ENCODE peak calls at places on chromosomes 6 and 20, in five cellular contexts. One of them, this sample, is unnamed.

GRCh38 chr6:42831237-42831636 is 48.2 kb upstream of the RPL7L1 start:
- DNase-seq in GM12878: no peak
- DNase-seq in HepG2: no peak
- DNase-seq in NT2/D1: no peak
- DNase-seq in H1: no peak
- DNase-seq in this sample: no peak

GRCh38 chr20:61832181-61832580 is 233.5 kb downstream of the TAF4 start:
- DNase-seq in GM12878: no peak
- DNase-seq in NT2/D1: no peak
- DNase-seq in H1: no peak
- DNase-seq in HepG2: no peak
- DNase-seq in this sample: no peak

GRCh38 chr6:140572867-140573266 is 1198.4 kb upstream of the CITED2 start:
- DNase-seq in HepG2: no peak
- DNase-seq in GM12878: no peak
- DNase-seq in H1: no peak
- DNase-seq in NT2/D1: no peak
- DNase-seq in this sample: no peak

GRCh38 chr6:74222768-74223321 is 526.8 kb downstream of the CD109 start:
- DNase-seq in H1: peak
- DNase-seq in HepG2: no peak
- DNase-seq in GM12878: no peak
- DNase-seq in NT2/D1: peak
- DNase-seq in this sample: no peak

GRCh38 chr6:35298625-35299140 is 1.1 kb downstream of the DEF6 start:
- DNase-seq in HepG2: no peak
- DNase-seq in H1: no peak
- DNase-seq in NT2/D1: no peak
- DNase-seq in GM12878: no peak
- DNase-seq in this sample: no peak

GRCh38 chr20:19952392-19952791 is 64.8 kb upstream of the NAA20 start:
- DNase-seq in GM12878: no peak
- DNase-seq in H1: no peak
- DNase-seq in HepG2: no peak
- DNase-seq in NT2/D1: no peak
- DNase-seq in this sample: no peak

GRCh38 chr20:54255157-54255556 is 47.3 kb downstream of the PFDN4 start:
- DNase-seq in H1: no peak
- DNase-seq in NT2/D1: no peak
- DNase-seq in GM12878: no peak
- DNase-seq in HepG2: no peak
- DNase-seq in this sample: no peak

GRCh38 chr20:22575087-22575721 is 9.2 kb downstream of the FOXA2 start:
- DNase-seq in GM12878: no peak
- DNase-seq in NT2/D1: no peak
- DNase-seq in HepG2: peak
- DNase-seq in H1: no peak
- DNase-seq in this sample: no peak

GRCh38 chr6:76790045-76790796 is 673.1 kb downstream of the HTR1B start:
- DNase-seq in HepG2: peak
- DNase-seq in H1: no peak
- DNase-seq in GM12878: no peak
- DNase-seq in NT2/D1: no peak
- DNase-seq in this sample: no peak

GRCh38 chr20:11608736-11609135 is 309.0 kb upstream of the BTBD3 start:
- DNase-seq in HepG2: no peak
- DNase-seq in GM12878: no peak
- DNase-seq in NT2/D1: no peak
- DNase-seq in H1: no peak
- DNase-seq in this sample: no peak

GRCh38 chr6:56490994-56491393 is 151.7 kb downstream of the DST start:
- DNase-seq in HepG2: no peak
- DNase-seq in H1: no peak
- DNase-seq in GM12878: no peak
- DNase-seq in NT2/D1: no peak
- DNase-seq in this sample: no peak

GRCh38 chr6:101851911-101852310 is 458.4 kb downstream of the GRIK2 start:
- DNase-seq in HepG2: no peak
- DNase-seq in NT2/D1: no peak
- DNase-seq in GM12878: no peak
- DNase-seq in H1: no peak
- DNase-seq in this sample: no peak

DNA sequence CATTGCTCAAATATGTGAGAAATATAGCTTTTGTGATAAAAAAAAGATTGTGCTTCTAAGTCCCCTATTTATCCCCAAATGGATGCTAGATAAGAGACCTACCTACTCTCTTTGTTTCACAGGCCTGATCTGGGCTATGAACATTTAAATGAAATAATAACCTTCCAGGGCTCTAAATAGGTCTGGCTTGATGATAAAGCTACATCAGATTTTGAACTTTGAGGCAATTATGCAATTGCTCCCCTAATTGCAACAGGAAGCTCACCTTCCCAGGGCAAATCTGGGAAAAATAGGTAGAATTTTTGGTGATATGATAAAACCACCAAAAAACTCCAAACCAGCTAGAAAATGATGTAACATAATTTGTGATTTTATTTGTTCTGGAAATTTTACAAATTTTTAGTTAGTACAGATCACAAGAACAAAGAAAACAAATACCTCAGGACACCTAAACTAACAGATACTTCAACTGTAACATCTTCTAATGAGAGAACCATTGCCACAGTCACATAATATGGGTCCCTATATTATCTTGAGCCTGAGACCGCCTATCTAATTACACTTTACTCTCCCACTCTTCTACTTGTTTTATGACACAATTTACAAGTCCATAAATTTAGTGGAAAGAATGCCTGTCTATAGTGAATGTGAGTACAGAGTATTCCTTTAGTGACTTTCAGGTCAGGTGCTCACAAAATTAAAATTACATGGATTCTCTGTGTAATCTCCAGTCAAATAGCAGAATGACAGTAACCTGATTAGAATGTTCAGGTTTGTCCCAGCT is 624.3 kb downstream of the PKHD1 start:
- DNase-seq in GM12878: no peak
- DNase-seq in HepG2: no peak
- DNase-seq in H1: no peak
- DNase-seq in NT2/D1: no peak
- DNase-seq in this sample: no peak
- TF ChIP-seq SUZ12 in GM12878: no peak
- TF ChIP-seq SUZ12 in HepG2: no peak
- TF ChIP-seq SUZ12 in H1: no peak
- TF ChIP-seq SUZ12 in NT2/D1: no peak
- TF ChIP-seq SUZ12 in this sample: no peak

GRCh38 chr6:127073222-127073621 is 45.2 kb upstream of the RSPO3 start:
- DNase-seq in H1: no peak
- DNase-seq in NT2/D1: no peak
- DNase-seq in HepG2: no peak
- DNase-seq in GM12878: no peak
- DNase-seq in this sample: no peak
- TF ChIP-seq SUZ12 in H1: no peak
- TF ChIP-seq SUZ12 in NT2/D1: no peak
- TF ChIP-seq SUZ12 in HepG2: no peak
- TF ChIP-seq SUZ12 in GM12878: no peak
- TF ChIP-seq SUZ12 in this sample: no peak

DNA sequence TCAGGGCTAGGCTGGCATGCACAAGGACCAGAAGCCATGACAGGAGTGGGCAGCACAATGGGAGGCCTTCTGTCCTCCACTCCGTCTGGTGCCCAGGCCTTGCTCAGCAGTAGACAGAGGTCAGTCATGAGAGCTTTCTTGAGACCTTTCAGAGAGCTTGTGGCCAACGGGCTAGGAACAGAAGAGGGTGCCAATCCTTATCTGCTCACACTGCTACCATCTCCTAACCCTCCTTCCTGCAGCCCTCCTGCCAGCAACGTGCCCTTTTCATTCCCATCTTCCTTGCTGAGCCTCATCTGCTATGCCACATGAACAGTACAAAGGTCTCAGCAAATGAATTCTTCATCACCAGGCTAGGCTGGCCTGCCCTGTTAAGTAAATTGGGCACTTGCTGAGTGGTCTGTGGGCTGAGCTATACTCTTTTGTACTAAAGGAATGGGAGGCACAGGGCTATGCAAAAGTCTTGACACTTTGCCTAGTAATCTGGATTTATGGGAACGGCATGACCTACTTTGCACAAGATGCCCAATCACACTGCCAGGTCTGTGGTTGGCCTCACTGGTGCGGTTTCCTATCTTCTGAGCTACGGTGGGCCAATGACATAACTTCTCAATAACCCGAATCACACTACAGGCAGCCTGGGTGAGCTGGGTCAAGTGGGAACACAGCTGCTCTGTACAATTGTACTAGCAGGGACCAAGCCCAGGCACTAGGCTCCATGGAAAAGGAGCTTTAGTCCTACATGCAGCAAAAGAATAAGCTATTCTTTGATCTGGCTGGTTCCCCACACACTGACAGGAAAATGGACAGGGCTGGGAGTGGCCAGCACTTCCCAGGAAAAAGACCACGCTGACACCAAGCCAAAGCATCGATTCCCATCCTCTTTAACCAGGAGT is 47.8 kb downstream of the ELOVL5 start:
- DNase-seq in NT2/D1: no peak
- DNase-seq in GM12878: no peak
- DNase-seq in HepG2: peak
- DNase-seq in H1: no peak
- DNase-seq in this sample: no peak
- TF ChIP-seq SUZ12 in NT2/D1: no peak
- TF ChIP-seq SUZ12 in GM12878: no peak
- TF ChIP-seq SUZ12 in HepG2: no peak
- TF ChIP-seq SUZ12 in H1: no peak
- TF ChIP-seq SUZ12 in this sample: no peak

DNA sequence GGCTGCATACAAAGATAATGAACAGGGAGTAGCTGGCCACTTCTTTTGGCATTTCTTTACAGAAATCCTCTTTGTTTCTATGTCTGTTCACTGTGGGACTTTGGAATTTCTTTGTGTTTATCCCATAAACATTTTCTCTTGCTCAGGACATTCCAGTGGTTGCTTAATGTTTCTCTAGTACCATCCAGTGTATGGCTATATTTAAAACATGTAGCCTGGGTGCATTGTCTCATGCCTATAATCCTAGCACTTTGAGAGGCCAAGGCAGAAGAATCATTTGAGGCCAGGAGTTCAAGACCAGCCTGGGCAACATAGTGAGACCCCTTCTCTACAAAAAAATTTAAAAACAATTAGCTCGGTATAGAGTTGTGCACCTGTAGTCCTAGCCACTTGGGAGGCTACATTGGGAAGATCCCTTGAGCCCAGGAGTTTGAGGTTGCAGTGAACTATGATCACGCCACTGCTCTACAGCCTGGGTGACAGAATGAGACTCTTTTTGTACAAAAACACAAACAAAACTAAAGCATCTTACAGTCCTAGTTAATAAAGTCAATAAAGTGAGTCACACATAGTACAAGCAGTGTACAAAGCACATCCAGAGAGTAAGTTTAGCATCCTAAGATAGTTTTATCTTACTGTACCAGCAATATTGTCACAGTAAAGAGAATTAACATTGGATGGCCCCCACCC is 63.3 kb downstream of the ZFAND3 start:
- DNase-seq in GM12878: no peak
- DNase-seq in H1: no peak
- DNase-seq in NT2/D1: no peak
- DNase-seq in HepG2: peak
- DNase-seq in this sample: no peak
- TF ChIP-seq SUZ12 in GM12878: no peak
- TF ChIP-seq SUZ12 in H1: no peak
- TF ChIP-seq SUZ12 in NT2/D1: no peak
- TF ChIP-seq SUZ12 in HepG2: no peak
- TF ChIP-seq SUZ12 in this sample: no peak

GRCh38 chr6:113103618-113104390 is 753.3 kb upstream of the MARCKS start:
- DNase-seq in NT2/D1: no peak
- DNase-seq in GM12878: no peak
- DNase-seq in HepG2: no peak
- DNase-seq in H1: no peak
- DNase-seq in this sample: peak

GRCh38 chr6:113110211-113110610 is 746.9 kb upstream of the MARCKS start:
- DNase-seq in H1: no peak
- DNase-seq in HepG2: no peak
- DNase-seq in GM12878: no peak
- DNase-seq in NT2/D1: no peak
- DNase-seq in this sample: no peak

GRCh38 chr6:113102761-113103160 is 754.4 kb upstream of the MARCKS start:
- DNase-seq in NT2/D1: no peak
- DNase-seq in H1: no peak
- DNase-seq in GM12878: no peak
- DNase-seq in HepG2: no peak
- DNase-seq in this sample: no peak

DNA sequence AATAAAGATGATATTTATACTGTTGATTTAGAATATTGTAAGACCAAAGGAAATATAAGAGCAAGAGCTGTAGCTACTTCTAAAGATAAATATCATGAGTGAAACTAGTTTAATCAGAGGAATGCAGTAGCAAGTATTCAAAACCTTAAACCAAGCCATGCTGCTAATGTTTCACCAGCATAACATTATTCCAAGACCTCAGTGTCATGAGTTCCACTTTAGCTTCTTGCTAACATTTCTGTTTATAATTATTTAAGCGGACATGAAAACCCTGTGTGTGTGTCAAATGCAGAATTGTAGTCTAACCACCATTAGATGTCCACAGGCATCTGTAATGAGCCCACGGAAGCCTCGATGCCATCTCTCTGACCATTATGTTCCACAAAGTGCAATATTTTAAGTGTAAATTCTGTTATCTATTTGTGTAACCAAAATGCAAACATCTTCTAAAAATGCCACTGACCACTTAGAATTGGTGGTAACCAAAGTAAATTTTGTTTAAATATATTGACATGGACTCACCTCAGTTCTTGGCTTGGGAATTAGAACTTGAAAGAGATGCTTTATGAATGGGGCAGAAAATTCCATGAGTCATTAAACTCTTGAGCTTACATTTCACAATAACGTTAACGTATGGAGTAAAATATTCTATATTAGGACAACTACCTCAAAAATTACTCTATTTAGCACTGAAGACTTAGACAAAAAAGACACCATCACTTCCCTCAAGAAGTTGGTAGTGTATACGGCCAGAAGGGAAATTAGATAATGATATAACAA is 752.4 kb upstream of the MARCKS start:
- DNase-seq in HepG2: no peak
- DNase-seq in NT2/D1: no peak
- DNase-seq in H1: no peak
- DNase-seq in GM12878: no peak
- DNase-seq in this sample: no peak
- TF ChIP-seq SUZ12 in HepG2: no peak
- TF ChIP-seq SUZ12 in NT2/D1: no peak
- TF ChIP-seq SUZ12 in H1: no peak
- TF ChIP-seq SUZ12 in GM12878: no peak
- TF ChIP-seq SUZ12 in this sample: no peak

GRCh38 chr6:37311666-37312473 is 41.9 kb upstream of the RNF8 start:
- DNase-seq in GM12878: no peak
- DNase-seq in NT2/D1: no peak
- DNase-seq in H1: no peak
- DNase-seq in HepG2: no peak
- DNase-seq in this sample: no peak

GRCh38 chr6:37313698-37314097 is 40.1 kb upstream of the RNF8 start:
- DNase-seq in HepG2: no peak
- DNase-seq in GM12878: no peak
- DNase-seq in H1: no peak
- DNase-seq in NT2/D1: no peak
- DNase-seq in this sample: no peak

GRCh38 chr6:37309059-37309458 is 44.7 kb upstream of the RNF8 start:
- DNase-seq in HepG2: no peak
- DNase-seq in H1: no peak
- DNase-seq in GM12878: no peak
- DNase-seq in NT2/D1: no peak
- DNase-seq in this sample: no peak

GRCh38 chr6:37309692-37310091 is 44.1 kb upstream of the RNF8 start:
- DNase-seq in H1: no peak
- DNase-seq in HepG2: no peak
- DNase-seq in NT2/D1: no peak
- DNase-seq in GM12878: no peak
- DNase-seq in this sample: no peak

GRCh38 chr6:37310980-37311379 is 42.8 kb upstream of the RNF8 start:
- DNase-seq in HepG2: no peak
- DNase-seq in NT2/D1: no peak
- DNase-seq in H1: no peak
- DNase-seq in GM12878: no peak
- DNase-seq in this sample: no peak
- TF ChIP-seq SUZ12 in HepG2: no peak
- TF ChIP-seq SUZ12 in NT2/D1: no peak
- TF ChIP-seq SUZ12 in H1: no peak
- TF ChIP-seq SUZ12 in GM12878: no peak
- TF ChIP-seq SUZ12 in this sample: no peak